ENCODE peak calls at places on chromosome 3, in eight cellular contexts. E is PC-3, K is hepatocyte, J is SK-N-SH, I is OCI-LY7, Y is HCT116, F is neural progenitor cell, W is GM23338. N is an unnamed sample. For H4K20me1, the result is how much of the 10 kb centered on the place peaks cover.

GRCh38 chr3:149968216-149968615 is 2.5 kb downstream of the PFN2 start:
- DNase-seq in E (peak), K (no peak), J (no peak), I (no peak), Y (no peak), F (peak), W (peak), N (peak)

GRCh38 chr3:67382551-67382950 is 271.9 kb downstream of the SUCLG2 start:
- DNase-seq in E (no peak), K (no peak), J (no peak), I (no peak), Y (no peak), F (no peak), W (no peak), N (peak)

GRCh38 chr3:127809611-127810010 is 12.7 kb downstream of the MGLL start:
- DNase-seq in E (no peak), K (no peak), J (no peak), I (no peak), Y (no peak), F (no peak), W (no peak), N (no peak)

GRCh38 chr3:127865941-127866340 is 43.6 kb upstream of the MGLL start:
- DNase-seq in E (peak), K (peak), J (no peak), I (no peak), Y (peak), F (no peak), W (peak), N (peak)

GRCh38 chr3:177463863-177464262 is 266.6 kb upstream of the TBL1XR1 start:
- DNase-seq in E (no peak), K (no peak), J (no peak), I (no peak), Y (no peak), F (no peak), W (peak), N (peak)

GRCh38 chr3:179558742-179559364 is 3.9 kb upstream of the ACTL6A start:
- DNase-seq in E (peak), K (peak), J (peak), I (peak), Y (peak), F (peak), W (peak), N (peak)

GRCh38 chr3:148714521-148714920 is 16.8 kb downstream of the AGTR1 start:
- DNase-seq in E (no peak), K (no peak), J (no peak), I (no peak), Y (no peak), F (no peak), W (no peak), N (no peak)

GRCh38 chr3:74059301-74059700 is 434.6 kb upstream of the PDZRN3 start:
- DNase-seq in E (no peak), K (no peak), J (no peak), I (no peak), Y (no peak), F (no peak), W (no peak), N (no peak)

GRCh38 chr3:152688313-152688712 is 146.6 kb upstream of the P2RY1 start:
- DNase-seq in E (peak), K (no peak), J (no peak), I (no peak), Y (no peak), F (peak), W (no peak), N (peak)

GRCh38 chr3:190673157-190673556 is 159.3 kb downstream of the IL1RAP start:
- DNase-seq in E (no peak), K (no peak), J (no peak), I (no peak), Y (no peak), F (no peak), W (no peak), N (peak)

GRCh38 chr3:134371542-134372324 is 2.5 kb downstream of the AMOTL2 start:
- DNase-seq in E (no peak), K (no peak), J (no peak), I (no peak), Y (no peak), F (no peak), W (no peak), N (peak)

DNA sequence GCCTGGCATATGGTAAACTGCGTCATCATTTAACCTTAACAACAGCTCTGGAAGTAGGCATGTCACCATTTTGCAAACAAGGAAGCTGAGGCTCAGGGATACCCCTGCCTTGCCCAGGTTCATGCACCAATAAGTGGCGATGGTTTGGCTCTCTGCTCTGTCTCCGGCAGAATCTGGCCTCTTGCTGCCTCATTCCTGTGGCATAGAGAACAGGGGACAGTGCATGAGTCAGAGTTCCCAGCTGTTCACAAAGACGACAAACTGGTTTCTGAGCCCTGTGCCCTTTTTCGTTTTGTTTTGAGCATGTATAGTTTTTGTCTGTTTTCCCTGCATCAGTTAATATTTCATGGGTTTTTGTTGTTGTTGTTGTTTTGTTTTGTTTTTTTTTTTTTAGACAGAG is 236.8 kb downstream of the OPA1 start:
- DNase-seq in E (peak), K (peak), J (no peak), I (no peak), Y (peak), F (no peak), W (no peak), N (peak)
- H4K20me1 ChIP-seq in E (under half), K (under half), J (under half), I (under half), Y (under half), F (under half), W (under half), N (under half)

GRCh38 chr3:4826237-4827100 is 152.8 kb upstream of the BHLHE40 start:
- DNase-seq in E (no peak), K (no peak), J (no peak), I (no peak), Y (no peak), F (no peak), W (no peak), N (peak)
- TF ChIP-seq EZH2phosphoT487 in E (no peak), K (no peak), J (no peak), I (no peak), Y (no peak), F (no peak), W (no peak), N (no peak)

GRCh38 chr3:10392906-10393461 is 72.1 kb upstream of the SEC13 start:
- DNase-seq in E (no peak), K (no peak), J (no peak), I (no peak), Y (no peak), F (no peak), W (no peak), N (no peak)
- H4K20me1 ChIP-seq in E (under half), K (under half), J (under half), I (under half), Y (under half), F (under half), W (under half), N (under half)

GRCh38 chr3:20049275-20049674 is 9.0 kb downstream of the KAT2B start:
- DNase-seq in E (no peak), K (no peak), J (no peak), I (peak), Y (no peak), F (no peak), W (no peak), N (no peak)

GRCh38 chr3:20051123-20051806 is 11.0 kb downstream of the KAT2B start:
- DNase-seq in E (no peak), K (no peak), J (no peak), I (no peak), Y (no peak), F (no peak), W (no peak), N (no peak)

GRCh38 chr3:20046556-20046955 is 6.3 kb downstream of the KAT2B start:
- DNase-seq in E (no peak), K (no peak), J (no peak), I (peak), Y (no peak), F (no peak), W (no peak), N (no peak)

GRCh38 chr3:20047341-20047779 is 7.1 kb downstream of the KAT2B start:
- DNase-seq in E (peak), K (no peak), J (no peak), I (peak), Y (no peak), F (no peak), W (no peak), N (no peak)

DNA sequence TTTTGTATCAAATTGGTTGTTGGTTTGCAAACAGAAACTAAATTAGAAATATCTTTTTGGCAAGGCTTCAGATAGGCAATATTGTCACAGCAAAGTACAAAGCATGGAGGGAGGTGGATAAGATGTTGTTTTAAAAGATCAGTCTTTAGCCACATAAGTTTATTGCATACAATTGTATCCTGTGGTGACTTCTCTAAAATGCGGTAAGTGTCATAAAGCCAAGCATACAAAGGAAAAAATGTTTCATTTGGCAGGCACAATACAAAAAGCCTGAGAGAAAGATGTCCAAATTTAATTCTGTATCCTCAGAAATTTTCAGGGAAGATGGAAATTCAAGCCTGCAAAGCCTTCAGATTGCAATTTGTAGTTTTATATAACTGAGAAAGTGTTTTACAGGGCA is 7.7 kb downstream of the KAT2B start:
- DNase-seq in E (no peak), K (no peak), J (no peak), I (no peak), Y (no peak), F (no peak), W (no peak), N (peak)
- TF ChIP-seq EZH2phosphoT487 in E (no peak), K (no peak), J (no peak), I (no peak), Y (no peak), F (no peak), W (no peak), N (no peak)